ENCODE peak calls at places on chromosomes 1 and 21, in eight cellular contexts. H, D, W, A, X, G, N and M are unnamed samples.

GRCh38 chr21:38958940-38959685 is 153.4 kb downstream of the ETS2 start:
- DNase-seq in H (peak), D (no peak), W (peak), A (no peak), X (no peak), G (no peak), N (no peak), M (no peak)

GRCh38 chr1:223708001-223708359 is 4.4 kb upstream of the CAPN2 start:
- DNase-seq in H (no peak), D (no peak), W (no peak), A (no peak), X (no peak), G (no peak), N (no peak), M (no peak)

GRCh38 chr1:18926315-18927081 is 24.1 kb upstream of the ALDH4A1 start:
- DNase-seq in H (peak), D (peak), W (peak), A (peak), X (no peak), G (peak), N (no peak), M (peak)

GRCh38 chr1:8661185-8662110 is 156.0 kb downstream of the RERE start:
- DNase-seq in H (peak), D (peak), W (no peak), A (no peak), X (no peak), G (no peak), N (no peak), M (peak)

GRCh38 chr1:66599346-66599745 is 65.4 kb downstream of the SGIP1 start:
- DNase-seq in H (no peak), D (no peak), W (no peak), A (no peak), X (no peak), G (no peak), N (no peak), M (no peak)

GRCh38 chr1:30816211-30817082 is 58.9 kb upstream of the LAPTM5 start:
- DNase-seq in H (peak), D (no peak), W (no peak), A (no peak), X (peak), G (no peak), N (peak), M (peak)

GRCh38 chr1:223326776-223327175 is 37.2 kb downstream of the SUSD4 start:
- DNase-seq in H (no peak), D (no peak), W (no peak), A (no peak), X (no peak), G (no peak), N (no peak), M (no peak)

GRCh38 chr1:190138711-190139110 is 339.0 kb downstream of the BRINP3 start:
- DNase-seq in H (no peak), D (no peak), W (no peak), A (no peak), X (no peak), G (no peak), N (no peak), M (no peak)

GRCh38 chr1:21541835-21542234 is 32.6 kb downstream of the ALPL start:
- DNase-seq in H (no peak), D (no peak), W (no peak), A (no peak), X (no peak), G (no peak), N (peak), M (no peak)